ENCODE peak calls at places on chromosome 15, in six cellular contexts. O, M, Q, S, T and R are unnamed samples.

GRCh38 chr15:39084683-39085530 is 496.0 kb upstream of the THBS1 start:
- DNase-seq in S (peak), T (peak), O (no peak), M (no peak), Q (no peak), R (no peak)

GRCh38 chr15:98658831-98659699 is 10.7 kb downstream of the IGF1R start:
- DNase-seq in Q (no peak), M (peak), S (no peak), O (peak), T (no peak), R (no peak)

GRCh38 chr15:26614734-26615133 is 158.1 kb downstream of the GABRB3 start:
- DNase-seq in T (no peak), S (no peak), O (no peak), Q (no peak), M (no peak), R (no peak)

GRCh38 chr15:85759391-85759790 is 35.3 kb downstream of the KLHL25 start:
- DNase-seq in O (no peak), S (no peak), M (no peak), Q (no peak), T (no peak), R (no peak)

GRCh38 chr15:60384052-60384451 is 13.7 kb downstream of the ANXA2 start:
- DNase-seq in Q (no peak), O (no peak), T (peak), S (no peak), M (no peak), R (no peak)

GRCh38 chr15:80743189-80743833 is 35.9 kb upstream of the CEMIP start:
- DNase-seq in S (no peak), Q (no peak), M (peak), T (peak), O (no peak), R (no peak)

GRCh38 chr15:46848704-46849103 is 868.6 kb upstream of the SEMA6D start:
- DNase-seq in Q (no peak), O (no peak), M (peak), T (no peak), S (no peak), R (no peak)

GRCh38 chr15:100525894-100526512 is 2.7 kb downstream of the CERS3 start:
- DNase-seq in T (no peak), Q (no peak), M (no peak), O (no peak), S (no peak), R (no peak)

GRCh38 chr15:63626955-63627354 is 29.8 kb downstream of the FBXL22 start:
- DNase-seq in M (no peak), O (no peak), T (no peak), Q (no peak), S (no peak), R (no peak)

GRCh38 chr15:67043939-67044771 is 21.2 kb upstream of the SMAD3 start:
- DNase-seq in S (no peak), O (no peak), M (peak), T (no peak), Q (no peak), R (peak)

GRCh38 chr15:36401586-36401966 is 177.8 kb upstream of the CDIN1 start:
- DNase-seq in M (peak), O (no peak), Q (no peak), S (no peak), T (no peak), R (no peak)

GRCh38 chr15:64842986-64843561 is 1.4 kb downstream of the PLEKHO2 start:
- DNase-seq in O (peak), T (peak), M (peak), Q (no peak), S (no peak), R (no peak)

GRCh38 chr15:26939398-26939797 is 31.6 kb upstream of the GABRG3 start:
- DNase-seq in Q (no peak), M (no peak), S (no peak), T (no peak), O (no peak), R (no peak)

GRCh38 chr15:53962646-53963561 is 15.3 kb upstream of the UNC13C start:
- DNase-seq in S (no peak), Q (peak), O (peak), T (peak), M (no peak), R (no peak)

GRCh38 chr15:96339662-96340347 is 9.3 kb downstream of the NR2F2 start:
- DNase-seq in O (peak), T (peak), M (no peak), S (no peak), Q (no peak), R (no peak)

GRCh38 chr15:70234256-70234965 is 136.7 kb upstream of the TLE3 start:
- DNase-seq in O (peak), T (peak), M (no peak), S (no peak), Q (no peak), R (peak)